ENCODE peak calls at places on chromosomes 7 and 10, in five cellular contexts. T, X, I, R and W are unnamed samples.
A peak's percentile ranks its signal among the peaks of the same experiment; 100 is the strongest.

GRCh38 chr7:149720372-149721083 is 52.9 kb downstream of the ZNF467 start:
- DNase-seq in T (no peak), X (peak; percentile 95), I (no peak), R (no peak), W (no peak)

GRCh38 chr10:74292871-74293427 is 141.9 kb downstream of the ADK start:
- DNase-seq in T (peak; percentile 81), X (no peak), I (no peak), R (no peak), W (no peak)

GRCh38 chr10:73131295-73131694 is 21.0 kb downstream of the NUDT13 start:
- DNase-seq in T (no peak), X (peak; percentile 10), I (no peak), R (no peak), W (peak; percentile 14)

GRCh38 chr10:83425306-83425705 is 714.0 kb upstream of the GHITM start:
- DNase-seq in T (no peak), X (no peak), I (no peak), R (no peak), W (no peak)

GRCh38 chr10:133094866-133095265 is 7.1 kb downstream of the ADGRA1 start:
- DNase-seq in T (no peak), X (no peak), I (no peak), R (no peak), W (no peak)

GRCh38 chr10:70162157-70162891 is 8.0 kb downstream of the SAR1A start:
- DNase-seq in T (no peak), X (no peak), I (no peak), R (no peak), W (no peak)

GRCh38 chr7:33686001-33686591 is 219.2 kb upstream of the BMPER start:
- DNase-seq in T (no peak), X (no peak), I (no peak), R (no peak), W (no peak)

GRCh38 chr7:128427289-128427891 is 17.6 kb upstream of the IMPDH1 start:
- DNase-seq in T (peak; percentile 52), X (peak; percentile 74), I (no peak), R (no peak), W (peak; percentile 78)

GRCh38 chr7:157194948-157195347 is 56.2 kb downstream of the UBE3C start:
- DNase-seq in T (no peak), X (no peak), I (no peak), R (no peak), W (no peak)

GRCh38 chr10:34666008-34666700 is 148.9 kb downstream of the PARD3 start:
- DNase-seq in T (peak; percentile 96), X (peak; percentile 68), I (no peak), R (no peak), W (peak; percentile 93)

GRCh38 chr7:138625849-138626230 is 75.3 kb downstream of the SVOPL start:
- DNase-seq in T (no peak), X (no peak), I (no peak), R (no peak), W (no peak)

GRCh38 chr7:148729984-148730733 is 31.5 kb downstream of the CUL1 start:
- DNase-seq in T (peak; percentile 34), X (no peak), I (no peak), R (no peak), W (no peak)

GRCh38 chr10:49359349-49360231 is 36.3 kb downstream of the DRGX start:
- DNase-seq in T (peak; percentile 12), X (peak; percentile 9), I (no peak), R (no peak), W (no peak)

GRCh38 chr10:131812012-131812403 is 88.8 kb upstream of the PPP2R2D start:
- DNase-seq in T (no peak), X (no peak), I (no peak), R (no peak), W (no peak)

GRCh38 chr10:35392482-35393230 is 56.3 kb downstream of the CCNY start:
- DNase-seq in T (no peak), X (no peak), I (no peak), R (no peak), W (no peak)

GRCh38 chr10:14971867-14972448 is 12.8 kb downstream of the MEIG1 start:
- DNase-seq in T (peak; percentile 28), X (no peak), I (peak; percentile 29), R (no peak), W (no peak)

GRCh38 chr7:137771679-137772078 is 75.1 kb downstream of the DGKI start:
- DNase-seq in T (peak; percentile 86), X (no peak), I (no peak), R (no peak), W (peak; percentile 83)

GRCh38 chr10:124436191-124436638 is 13.6 kb downstream of the NKX1-2 start:
- DNase-seq in T (no peak), X (no peak), I (no peak), R (no peak), W (no peak)

GRCh38 chr7:504221-505081 is 15.2 kb downstream of the PDGFA start:
- DNase-seq in T (no peak), X (no peak), I (no peak), R (no peak), W (no peak)

GRCh38 chr7:117269417-117269816 is 53.4 kb downstream of the WNT2 start:
- DNase-seq in T (peak; percentile 98), X (no peak), I (no peak), R (no peak), W (peak; percentile 97)

GRCh38 chr10:58531084-58531695 is 18.5 kb downstream of the BICC1 start:
- DNase-seq in T (peak; percentile 71), X (peak; percentile 52), I (peak; percentile 23), R (no peak), W (peak; percentile 73)